ENCODE peak calls at places on chromosomes 4 and X, in ten cellular contexts. W is neuronal stem cell; H is uterus; N is activated naive CD4-positive, alpha-beta T cell treated with anti-CD3 and anti-CD28 coated beads for 36 hours; F is LHCN-M2; T is spleen; Y is NCI-H1092; J is T-helper 1 cell; M is activated CD8-positive, alpha-beta memory T cell treated with anti-CD3 and anti-CD28 coated beads for 48 hours; D is RWPE1. O is an unnamed sample.

GRCh38 chrX:150507251-150507856 is 61.1 kb upstream of the MTM1 start:
- DNase-seq in W (no peak), N (no peak), M (no peak), H (no peak), F (peak; percentile 44), Y (no peak), T (no peak), D (no peak), J (no peak), O (peak; percentile 20)

GRCh38 chr4:48121180-48121579 is 12.9 kb downstream of the TXK start:
- DNase-seq in D (no peak), H (no peak), T (no peak), Y (no peak), N (no peak), J (no peak), F (no peak), M (no peak), W (no peak), O (no peak)

GRCh38 chr4:2251795-2252529 is 9.9 kb downstream of the MXD4 start:
- DNase-seq in Y (no peak), W (no peak), J (no peak), D (no peak), H (no peak), F (no peak), M (no peak), N (peak; percentile 2), T (peak; percentile 72), O (peak; percentile 0)

GRCh38 chr4:153232768-153233167 is 28.5 kb downstream of the TRIM2 start:
- DNase-seq in F (no peak), Y (no peak), T (no peak), D (no peak), H (no peak), W (no peak), M (no peak), N (peak; percentile 39), J (no peak), O (no peak)

GRCh38 chrX:150363561-150364346 is 637 bp downstream of the MAMLD1 start:
- DNase-seq in F (peak; percentile 63), H (no peak), D (peak; percentile 26), T (peak; percentile 80), J (no peak), N (peak; percentile 27), W (no peak), Y (peak; percentile 52), M (no peak), O (peak; percentile 76)

GRCh38 chr4:123616970-123617392 is 220.4 kb downstream of the SPRY1 start:
- DNase-seq in H (peak; percentile 70), F (no peak), M (no peak), J (peak; percentile 45), W (no peak), N (peak; percentile 55), T (no peak), D (no peak), Y (peak; percentile 93), O (peak; percentile 57)

GRCh38 chr4:181525641-181526040 is 717.6 kb upstream of the TENM3 start:
- DNase-seq in N (no peak), W (no peak), T (no peak), Y (no peak), J (no peak), H (no peak), M (no peak), F (no peak), D (no peak), O (peak; percentile 84)

GRCh38 chr4:74206088-74206826 is 48.3 kb downstream of the MTHFD2L start:
- DNase-seq in F (peak; percentile 31), Y (no peak), J (no peak), T (no peak), N (no peak), M (no peak), H (no peak), D (no peak), W (no peak), O (no peak)

GRCh38 chrX:3939967-3940610 is 226.6 kb upstream of the PRKX start:
- DNase-seq in Y (no peak), M (no peak), F (peak; percentile 8), W (no peak), N (no peak), J (no peak), H (no peak), D (peak; percentile 3), T (no peak), O (peak; percentile 50)

GRCh38 chr4:43835869-43836268 is 612.7 kb downstream of the KCTD8 start:
- DNase-seq in T (no peak), W (no peak), Y (no peak), D (no peak), M (no peak), F (no peak), J (no peak), H (no peak), N (no peak), O (no peak)

GRCh38 chr4:7779194-7779768 is 160.4 kb downstream of the AFAP1 start:
- DNase-seq in N (no peak), T (peak; percentile 31), Y (no peak), D (no peak), F (no peak), M (no peak), J (no peak), H (peak; percentile 59), W (no peak), O (no peak)

GRCh38 chrX:46251755-46252154 is 293.5 kb downstream of the ZNF674 start:
- DNase-seq in H (no peak), Y (no peak), D (peak; percentile 68), F (peak; percentile 75), M (no peak), N (no peak), T (no peak), W (no peak), J (no peak), O (no peak)

GRCh38 chr4:177033130-177033529 is 240.4 kb upstream of the VEGFC start:
- DNase-seq in T (no peak), J (no peak), H (no peak), D (no peak), N (no peak), W (no peak), M (no peak), Y (no peak), F (no peak), O (no peak)

GRCh38 chr4:166675411-166675810 is 558.9 kb downstream of the SPOCK3 start:
- DNase-seq in N (no peak), W (no peak), T (no peak), J (no peak), D (peak; percentile 20), H (no peak), M (no peak), Y (no peak), F (peak; percentile 34), O (no peak)

GRCh38 chr4:36601864-36602263 is 320.4 kb downstream of the DTHD1 start:
- DNase-seq in Y (no peak), J (no peak), M (no peak), N (no peak), H (no peak), T (no peak), D (no peak), W (no peak), F (no peak), O (no peak)

GRCh38 chr4:134906404-134907023 is 704.9 kb upstream of the PABPC4L start:
- DNase-seq in Y (peak; percentile 3), W (peak; percentile 20), F (peak; percentile 28), M (no peak), J (no peak), N (no peak), H (no peak), T (no peak), D (no peak), O (peak; percentile 42)

GRCh38 chr4:164734476-164734875 is 19.5 kb upstream of the SMIM31 start:
- DNase-seq in Y (no peak), J (no peak), T (no peak), W (no peak), F (no peak), H (no peak), D (no peak), M (no peak), N (no peak), O (no peak)

GRCh38 chr4:31807036-31807435 is 1086.9 kb downstream of the PCDH7 start:
- DNase-seq in M (no peak), T (no peak), H (no peak), Y (no peak), J (no peak), N (no peak), D (no peak), W (no peak), F (no peak), O (no peak)

GRCh38 chr4:145280541-145280940 is 100.2 kb upstream of the OTUD4 start:
- DNase-seq in W (no peak), Y (no peak), F (no peak), J (no peak), N (no peak), M (no peak), T (no peak), D (no peak), H (no peak), O (no peak)

GRCh38 chrX:96436105-96436504 is 248.5 kb upstream of the DIAPH2 start:
- DNase-seq in D (no peak), T (no peak), W (no peak), H (no peak), J (no peak), N (no peak), M (no peak), F (peak; percentile 84), Y (no peak), O (no peak)

GRCh38 chr4:186699298-186699697 is 24.4 kb downstream of the FAT1 start:
- DNase-seq in N (no peak), J (no peak), D (peak; percentile 38), F (peak; percentile 43), M (no peak), W (no peak), T (no peak), Y (no peak), H (no peak), O (no peak)

GRCh38 chr4:1043658-1044468 is 32.4 kb downstream of the FGFRL1 start:
- DNase-seq in H (peak; percentile 97), Y (no peak), J (no peak), D (peak; percentile 91), T (peak; percentile 72), W (peak; percentile 63), F (peak; percentile 99), N (peak; percentile 28), M (no peak), O (peak; percentile 24)

GRCh38 chr4:109434007-109434792 is 585 bp downstream of the SEC24B start:
- DNase-seq in W (peak; percentile 14), N (peak; percentile 24), H (peak; percentile 29), M (peak; percentile 14), D (no peak), F (peak; percentile 19), Y (no peak), J (peak; percentile 9), T (no peak), O (peak; percentile 84)

GRCh38 chr4:188414441-188414840 is 275.2 kb downstream of the TRIML1 start:
- DNase-seq in M (no peak), H (no peak), W (no peak), D (no peak), F (no peak), Y (no peak), N (no peak), J (no peak), T (no peak), O (no peak)

GRCh38 chrX:138858438-138858837 is 146.9 kb upstream of the FGF13 start:
- DNase-seq in D (peak; percentile 62), H (no peak), M (no peak), F (peak; percentile 90), T (no peak), J (no peak), W (no peak), Y (no peak), N (no peak), O (no peak)

GRCh38 chrX:13383907-13384306 is 64.1 kb upstream of the ATXN3L start:
- DNase-seq in T (no peak), F (no peak), M (no peak), W (no peak), J (no peak), Y (no peak), D (no peak), N (no peak), H (no peak), O (no peak)

GRCh38 chrX:123424546-123424945 is 240.5 kb downstream of the GRIA3 start:
- DNase-seq in Y (no peak), M (no peak), D (no peak), F (peak; percentile 66), H (no peak), T (no peak), W (no peak), N (no peak), J (no peak), O (no peak)

GRCh38 chr4:22090655-22091350 is 142.2 kb upstream of the KCNIP4 start:
- DNase-seq in F (peak; percentile 38), M (no peak), T (no peak), D (no peak), W (no peak), N (no peak), H (no peak), J (no peak), Y (no peak), O (no peak)